ENCODE peak calls at places on chromosome X, in four cellular contexts. R is HepG2, B is SK-N-SH, J is K562. V is an unnamed sample.
A peak's percentile ranks its signal among the peaks of the same experiment; 100 is the strongest.

GRCh38 chrX:152989292-152989658 is 4.6 kb downstream of the PNMA5 start:
- DNase-seq in B (no peak), R (no peak), J (no peak), V (no peak)

GRCh38 chrX:33277046-33277445 is 65.7 kb upstream of the DMD start:
- DNase-seq in J (no peak), R (no peak), B (no peak), V (no peak)

GRCh38 chrX:39953879-39954278 is 143.9 kb downstream of the BCOR start:
- DNase-seq in B (no peak), R (peak; percentile 88), J (peak; percentile 17), V (no peak)

GRCh38 chrX:2321411-2321810 is 179.4 kb downstream of the DHRSX start:
- DNase-seq in R (no peak), J (no peak), B (no peak), V (no peak)

GRCh38 chrX:133994576-133994975 is 9.2 kb upstream of the GPC3 start:
- DNase-seq in J (no peak), R (peak; percentile 96), B (no peak), V (no peak)

GRCh38 chrX:116204947-116205346 is 34.4 kb downstream of the AGTR2 start:
- DNase-seq in B (peak; percentile 5), R (peak; percentile 1), J (peak; percentile 8), V (no peak)

GRCh38 chrX:149074429-149074828 is 430.7 kb downstream of the IDS start:
- DNase-seq in J (no peak), R (no peak), B (no peak), V (peak; percentile 7)

GRCh38 chrX:116173006-116173405 is 2.5 kb downstream of the AGTR2 start:
- DNase-seq in J (no peak), B (no peak), R (no peak), V (no peak)

GRCh38 chrX:39438603-39439602 is 637.6 kb downstream of the MID1IP1 start:
- DNase-seq in B (no peak), J (no peak), R (no peak), V (no peak)

GRCh38 chrX:17613979-17614572 is 123.2 kb upstream of the SCML1 start:
- DNase-seq in J (no peak), B (no peak), R (peak; percentile 24), V (no peak)

GRCh38 chrX:78708171-78708570 is 39.3 kb upstream of the LPAR4 start:
- DNase-seq in R (peak; percentile 1), J (no peak), B (peak; percentile 1), V (no peak)

GRCh38 chrX:69063486-69063885 is 101.8 kb downstream of the PJA1 start:
- DNase-seq in B (no peak), R (no peak), J (no peak), V (no peak)

GRCh38 chrX:69065451-69065850 is 99.8 kb downstream of the PJA1 start:
- DNase-seq in B (no peak), R (no peak), J (no peak), V (no peak)

GRCh38 chrX:69066021-69066757 is 99.1 kb downstream of the PJA1 start:
- DNase-seq in J (no peak), R (no peak), B (no peak), V (no peak)

GRCh38 chrX:69062493-69062892 is 102.8 kb downstream of the PJA1 start:
- DNase-seq in B (no peak), J (no peak), R (no peak), V (no peak)

GRCh38 chrX:69060631-69061408 is 104.4 kb downstream of the PJA1 start:
- DNase-seq in J (no peak), B (no peak), R (peak; percentile 21), V (no peak)
- TF ChIP-seq MXI1 in J (no peak), B (no peak), R (no peak), V (no peak)

GRCh38 chrX:37752941-37753340 is 26.9 kb upstream of the CYBB start:
- DNase-seq in R (no peak), B (no peak), J (no peak), V (no peak)

GRCh38 chrX:37757082-37757481 is 22.8 kb upstream of the CYBB start:
- DNase-seq in J (no peak), B (no peak), R (no peak), V (no peak)

GRCh38 chrX:37754518-37754917 is 25.3 kb upstream of the CYBB start:
- DNase-seq in R (no peak), J (no peak), B (no peak), V (no peak)

GRCh38 chrX:37753384-37753783 is 26.5 kb upstream of the CYBB start:
- DNase-seq in R (no peak), J (no peak), B (no peak), V (no peak)

GRCh38 chrX:37755073-37755472 is 24.8 kb upstream of the CYBB start:
- DNase-seq in J (no peak), R (no peak), B (no peak), V (peak; percentile 67)
- TF ChIP-seq TAF1 in J (no peak), R (no peak), B (no peak), V (no peak)

GRCh38 chrX:68998716-68999115 is 166.5 kb downstream of the PJA1 start:
- DNase-seq in J (no peak), B (no peak), R (no peak), V (no peak)
- TF ChIP-seq MXI1 in J (no peak), B (no peak), R (no peak), V (no peak)

GRCh38 chrX:66674506-66674905 is 35.6 kb upstream of the EDA2R start:
- DNase-seq in R (no peak), B (no peak), J (no peak), V (no peak)

GRCh38 chrX:66675541-66675940 is 36.7 kb upstream of the EDA2R start:
- DNase-seq in J (no peak), R (no peak), B (no peak), V (no peak)

GRCh38 chrX:66676413-66676812 is 37.5 kb upstream of the EDA2R start:
- DNase-seq in R (no peak), B (no peak), J (no peak), V (no peak)

GRCh38 chrX:66677430-66677829 is 38.6 kb upstream of the EDA2R start:
- DNase-seq in B (no peak), R (no peak), J (no peak), V (no peak)

DNA sequence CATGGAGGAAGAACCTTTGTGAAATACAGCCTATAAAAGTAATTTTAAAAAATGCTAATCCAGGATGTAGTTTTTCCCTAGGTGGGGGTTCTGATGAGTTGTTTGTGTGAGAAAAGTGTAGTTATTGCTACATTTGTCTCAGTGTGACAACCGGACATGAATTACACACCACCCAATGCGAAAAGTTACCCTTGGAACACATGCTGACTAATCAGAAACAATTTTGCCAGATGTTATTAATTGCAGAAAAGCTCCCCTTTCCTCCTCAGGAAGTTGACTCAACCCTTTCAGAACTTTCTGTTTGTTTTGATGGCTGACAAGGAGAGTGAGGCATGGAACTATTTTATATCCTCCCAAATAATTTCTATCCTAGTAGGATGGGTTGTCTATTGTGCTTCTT is 38.1 kb upstream of the EDA2R start:
- DNase-seq in J (no peak), R (no peak), B (no peak), V (no peak)
- TF ChIP-seq TAF1 in J (no peak), R (no peak), B (no peak), V (no peak)

GRCh38 chrX:46611658-46612362 is 38.2 kb downstream of the CHST7 start:
- DNase-seq in B (no peak), J (no peak), R (no peak), V (no peak)
- TF ChIP-seq MXI1 in B (no peak), J (no peak), R (no peak), V (no peak)

DNA sequence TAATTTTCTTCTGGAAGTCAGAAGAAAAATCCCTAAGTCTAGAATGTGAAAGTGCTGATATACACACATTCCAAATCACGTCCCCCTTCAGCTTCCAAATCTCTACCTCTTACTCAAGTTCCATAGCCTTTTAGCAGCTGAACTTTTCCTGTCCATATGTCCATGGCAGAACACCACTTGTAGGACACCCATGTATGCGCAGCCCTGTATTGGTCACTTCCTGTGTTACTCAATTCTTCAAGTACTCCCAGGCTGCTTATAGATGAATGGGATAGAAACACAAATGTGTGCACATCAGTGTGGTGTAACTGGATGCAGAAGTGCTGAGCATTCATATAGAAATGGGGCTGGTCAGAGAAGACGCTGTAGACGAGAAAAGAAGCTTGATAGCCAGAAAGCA is 18.8 kb downstream of the SRPX2 start:
- DNase-seq in J (no peak), R (no peak), B (no peak), V (no peak)
- TF ChIP-seq TAF1 in J (no peak), R (no peak), B (no peak), V (no peak)

GRCh38 chrX:73943900-73944581 is 359.9 kb upstream of the ZCCHC13 start:
- DNase-seq in R (peak; percentile 70), J (peak; percentile 79), B (peak; percentile 92), V (peak; percentile 64)

GRCh38 chrX:73940893-73941470 is 363.0 kb upstream of the ZCCHC13 start:
- DNase-seq in B (no peak), R (no peak), J (no peak), V (no peak)

GRCh38 chrX:73944582-73944947 is 359.4 kb upstream of the ZCCHC13 start:
- DNase-seq in J (no peak), B (no peak), R (no peak), V (no peak)

GRCh38 chrX:73943572-73943899 is 360.4 kb upstream of the ZCCHC13 start:
- DNase-seq in B (no peak), R (no peak), J (no peak), V (no peak)
- TF ChIP-seq MXI1 in B (no peak), R (no peak), J (no peak), V (no peak)

GRCh38 chrX:50697691-50698090 is 116.3 kb downstream of the SHROOM4 start:
- DNase-seq in B (no peak), R (no peak), J (no peak), V (no peak)

GRCh38 chrX:50704360-50704759 is 109.6 kb downstream of the SHROOM4 start:
- DNase-seq in R (no peak), B (no peak), J (no peak), V (no peak)

GRCh38 chrX:50700921-50701320 is 113.1 kb downstream of the SHROOM4 start:
- DNase-seq in B (no peak), R (no peak), J (no peak), V (no peak)

GRCh38 chrX:50698944-50699343 is 115.0 kb downstream of the SHROOM4 start:
- DNase-seq in J (no peak), R (no peak), B (no peak), V (no peak)
- TF ChIP-seq TAF1 in J (no peak), R (no peak), B (no peak), V (no peak)

V was measured in GM12878.